ENCODE peak calls at places on chromosomes 3 and 15, in five cellular contexts. H, K, C, D and W are unnamed samples.

GRCh38 chr3:197736010-197736490 is 654 bp downstream of the RUBCN start:
- DNase-seq in H (no peak), K (peak), C (no peak), D (peak), W (no peak)

GRCh38 chr15:86355798-86356197 is 276.1 kb downstream of the AGBL1 start:
- DNase-seq in H (no peak), K (no peak), C (no peak), D (no peak), W (no peak)

GRCh38 chr3:111465081-111465670 is 76.8 kb upstream of the CD96 start:
- DNase-seq in H (no peak), K (no peak), C (no peak), D (no peak), W (no peak)

GRCh38 chr3:157163554-157163953 is 3.6 kb upstream of the CCNL1 start:
- DNase-seq in H (no peak), K (no peak), C (no peak), D (no peak), W (no peak)

GRCh38 chr3:64405211-64405818 is 180.0 kb upstream of the PRICKLE2 start:
- DNase-seq in H (no peak), K (no peak), C (no peak), D (no peak), W (no peak)

GRCh38 chr3:66693461-66693912 is 192.7 kb upstream of the LRIG1 start:
- DNase-seq in H (peak), K (peak), C (no peak), D (no peak), W (peak)

GRCh38 chr3:117443014-117443413 is 733.4 kb downstream of the TUSC7 start:
- DNase-seq in H (no peak), K (no peak), C (no peak), D (no peak), W (no peak)

GRCh38 chr15:49037546-49037940 is 8.7 kb downstream of the SECISBP2L start:
- DNase-seq in H (no peak), K (no peak), C (no peak), D (no peak), W (no peak)

GRCh38 chr3:106620646-106621045 is 751.8 kb upstream of the CBLB start:
- DNase-seq in H (no peak), K (no peak), C (no peak), D (no peak), W (no peak)

GRCh38 chr15:38612159-38612863 is 47.7 kb upstream of the RASGRP1 start:
- DNase-seq in H (no peak), K (no peak), C (no peak), D (no peak), W (no peak)

GRCh38 chr3:141949394-141949793 is 73.0 kb downstream of the ATP1B3 start:
- DNase-seq in H (no peak), K (no peak), C (no peak), D (no peak), W (no peak)

GRCh38 chr3:50090985-50091384 is 2.3 kb downstream of the RBM5 start:
- DNase-seq in H (no peak), K (no peak), C (no peak), D (no peak), W (no peak)

GRCh38 chr3:52092891-52093290 is 36.5 kb upstream of the DUSP7 start:
- DNase-seq in H (no peak), K (no peak), C (no peak), D (no peak), W (peak)